ENCODE peak calls at places on chromosome 20, in four cellular contexts. M is mesenchymal stem cell, A is HCT116, H is PC-3. T is an unnamed sample.

GRCh38 chr20:23152308-23152892 is 66.3 kb upstream of the CD93 start:
- DNase-seq in H (no peak), A (no peak), M (peak; percentile 97), T (no peak)

GRCh38 chr20:10414982-10415650 is 18.9 kb downstream of the MKKS start:
- DNase-seq in M (no peak), H (peak; percentile 83), A (no peak), T (peak; percentile 62)

GRCh38 chr20:15639839-15640238 is 933.4 kb downstream of the KIF16B start:
- DNase-seq in H (no peak), M (no peak), A (no peak), T (no peak)

GRCh38 chr20:31835554-31835953 is 9.8 kb downstream of the FOXS1 start:
- DNase-seq in M (no peak), H (no peak), A (no peak), T (no peak)

GRCh38 chr20:36717657-36718056 is 28.2 kb downstream of the NDRG3 start:
- DNase-seq in H (peak; percentile 50), A (no peak), M (peak; percentile 6), T (no peak)

GRCh38 chr20:38181207-38181693 is 16.2 kb upstream of the TGM2 start:
- DNase-seq in M (no peak), H (peak; percentile 36), A (no peak), T (no peak)

GRCh38 chr20:8721098-8721497 is 347.8 kb upstream of the PLCB4 start:
- DNase-seq in A (peak; percentile 18), H (peak; percentile 74), M (peak; percentile 62), T (no peak)

GRCh38 chr20:46401478-46401860 is 4.9 kb downstream of the ELMO2 start:
- DNase-seq in M (peak; percentile 57), H (no peak), A (no peak), T (no peak)

GRCh38 chr20:32484221-32485125 is 100.7 kb downstream of the NOL4L start:
- DNase-seq in M (peak; percentile 61), A (no peak), H (peak; percentile 19), T (no peak)

GRCh38 chr20:53023717-53024116 is 51.6 kb downstream of the TSHZ2 start:
- DNase-seq in A (no peak), H (no peak), M (peak; percentile 38), T (no peak)

GRCh38 chr20:22160254-22160653 is 424.1 kb downstream of the FOXA2 start:
- DNase-seq in H (no peak), A (no peak), M (no peak), T (no peak)

GRCh38 chr20:22974354-22974753 is 60.8 kb upstream of the SSTR4 start:
- DNase-seq in M (peak; percentile 21), A (peak; percentile 18), H (peak; percentile 48), T (no peak)

GRCh38 chr20:10671221-10671849 is 2.5 kb downstream of the JAG1 start:
- DNase-seq in A (no peak), M (peak; percentile 92), H (peak; percentile 95), T (peak; percentile 82)

GRCh38 chr20:9179193-9179802 is 110.4 kb downstream of the PLCB4 start:
- DNase-seq in H (peak; percentile 65), A (no peak), M (peak; percentile 43), T (no peak)

DNA sequence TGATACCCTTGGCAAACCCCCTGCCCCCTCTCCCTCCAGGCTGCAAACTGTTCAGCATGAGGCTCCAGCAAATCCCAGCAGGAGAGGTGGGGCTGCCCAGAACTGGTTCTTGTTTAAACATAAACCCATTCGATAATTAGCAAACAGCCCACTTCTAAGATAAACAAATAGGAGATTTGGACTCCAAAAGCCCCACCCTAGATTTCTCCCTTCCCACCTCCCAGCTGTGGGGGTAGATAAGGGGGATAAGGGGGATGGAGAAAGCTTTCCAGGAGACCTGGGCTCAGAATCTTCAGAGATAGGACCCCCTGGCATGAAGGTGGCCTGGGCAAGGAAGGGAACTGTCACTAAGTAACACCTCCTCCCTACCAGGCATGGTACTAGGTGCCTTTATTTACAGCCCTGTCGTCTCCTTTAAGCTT is 4.8 kb downstream of the SDC4 start:
- DNase-seq in M (no peak), A (no peak), H (peak; percentile 71), T (no peak)
- H3K4me1 ChIP-seq in M (peaks cover 61% of the 10 kb centered on the region), A (peaks cover 94% of the 10 kb centered on the region), H (peaks cover 86% of the 10 kb centered on the region), T (peaks cover 84% of the 10 kb centered on the region)

GRCh38 chr20:18079756-18080353 is 22.1 kb upstream of the OVOL2 start:
- DNase-seq in H (no peak), A (no peak), M (no peak), T (no peak)
- H3K9ac ChIP-seq in H (no peak overlapping the region), A (no peak overlapping the region), M (no peak overlapping the region), T (no peak overlapping the region)

GRCh38 chr20:48759631-48760245 is 68.1 kb downstream of the PREX1 start:
- DNase-seq in H (no peak), A (no peak), M (no peak), T (no peak)

GRCh38 chr20:48761023-48761785 is 66.6 kb downstream of the PREX1 start:
- DNase-seq in A (no peak), H (no peak), M (no peak), T (no peak)

GRCh38 chr20:48763183-48764030 is 64.4 kb downstream of the PREX1 start:
- DNase-seq in A (no peak), H (no peak), M (no peak), T (no peak)

GRCh38 chr20:48760403-48760889 is 67.4 kb downstream of the PREX1 start:
- DNase-seq in M (no peak), A (no peak), H (peak; percentile 86), T (no peak)

GRCh38 chr20:48761914-48762313 is 65.9 kb downstream of the PREX1 start:
- DNase-seq in A (no peak), H (no peak), M (no peak), T (no peak)
- H3K4me1 ChIP-seq in A (peaks cover 7% of the 10 kb centered on the region), H (peaks cover 17% of the 10 kb centered on the region), M (peaks cover 11% of the 10 kb centered on the region), T (no peaks in the 10 kb centered on the region)

GRCh38 chr20:62800314-62801259 is 4.0 kb upstream of the OGFR start:
- DNase-seq in H (no peak), A (no peak), M (no peak), T (no peak)

GRCh38 chr20:62799459-62799858 is 3.2 kb downstream of the MRGBP start:
- DNase-seq in A (no peak), M (no peak), H (no peak), T (no peak)

GRCh38 chr20:62799036-62799435 is 2.8 kb downstream of the MRGBP start:
- DNase-seq in M (no peak), H (no peak), A (no peak), T (no peak)

GRCh38 chr20:62801284-62802010 is 3.2 kb upstream of the OGFR start:
- DNase-seq in H (no peak), A (no peak), M (no peak), T (no peak)

DNA sequence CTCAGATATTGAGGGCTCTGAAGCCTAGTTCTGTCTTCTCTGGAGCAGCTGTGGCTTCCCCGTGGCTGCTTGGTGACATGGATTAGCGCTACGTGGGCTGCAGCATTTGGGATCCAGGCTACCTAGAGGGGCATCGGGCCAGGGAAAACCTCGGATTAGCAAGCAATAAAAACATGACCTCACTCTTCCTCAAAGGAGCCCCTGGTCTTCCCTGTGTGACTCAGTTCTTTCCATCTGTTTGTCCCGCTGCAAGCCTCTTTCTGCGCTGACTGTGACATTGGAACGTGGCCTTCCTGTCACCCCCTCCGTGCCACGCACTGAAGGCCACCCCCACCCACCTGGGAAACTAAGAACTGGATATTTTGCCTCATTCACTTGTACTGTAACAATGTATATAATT is 3.6 kb downstream of the MRGBP start:
- DNase-seq in M (no peak), A (no peak), H (peak; percentile 42), T (no peak)
- H3K9ac ChIP-seq in M (no peak overlapping the region), A (no peak overlapping the region), H (no peak overlapping the region), T (no peak overlapping the region)

GRCh38 chr20:41006936-41007871 is 21.4 kb upstream of the TOP1 start:
- DNase-seq in A (no peak), H (no peak), M (peak; percentile 59), T (no peak)

GRCh38 chr20:41011551-41012067 is 17.0 kb upstream of the TOP1 start:
- DNase-seq in H (no peak), A (no peak), M (no peak), T (no peak)

GRCh38 chr20:41006126-41006935 is 22.3 kb upstream of the TOP1 start:
- DNase-seq in M (no peak), H (no peak), A (no peak), T (no peak)

GRCh38 chr20:41005361-41005729 is 23.3 kb upstream of the TOP1 start:
- DNase-seq in M (peak; percentile 98), H (peak; percentile 99), A (peak; percentile 74), T (peak; percentile 62)

GRCh38 chr20:41009960-41010359 is 18.7 kb upstream of the TOP1 start:
- DNase-seq in M (peak; percentile 39), A (no peak), H (no peak), T (no peak)
- H3K4me1 ChIP-seq in M (peaks cover 26% of the 10 kb centered on the region), A (peaks cover 89% of the 10 kb centered on the region), H (peaks cover 38% of the 10 kb centered on the region), T (peaks cover 36% of the 10 kb centered on the region)

GRCh38 chr20:57415791-57416190 is 24.6 kb downstream of the RBM38 start:
- DNase-seq in M (no peak), A (no peak), H (no peak), T (no peak)
- H3K9ac ChIP-seq in M (no peak overlapping the region), A (no peak overlapping the region), H (no peak overlapping the region), T (no peak overlapping the region)

GRCh38 chr20:17875981-17876385 is 92.6 kb downstream of the SNX5 start:
- DNase-seq in A (no peak), M (no peak), H (no peak), T (no peak)

GRCh38 chr20:17881741-17882064 is 86.9 kb downstream of the SNX5 start:
- DNase-seq in H (no peak), M (no peak), A (no peak), T (no peak)

GRCh38 chr20:17875106-17875980 is 93.3 kb downstream of the SNX5 start:
- DNase-seq in M (no peak), A (no peak), H (peak; percentile 71), T (no peak)

GRCh38 chr20:17878912-17879602 is 89.5 kb downstream of the SNX5 start:
- DNase-seq in H (no peak), A (no peak), M (no peak), T (no peak)

DNA sequence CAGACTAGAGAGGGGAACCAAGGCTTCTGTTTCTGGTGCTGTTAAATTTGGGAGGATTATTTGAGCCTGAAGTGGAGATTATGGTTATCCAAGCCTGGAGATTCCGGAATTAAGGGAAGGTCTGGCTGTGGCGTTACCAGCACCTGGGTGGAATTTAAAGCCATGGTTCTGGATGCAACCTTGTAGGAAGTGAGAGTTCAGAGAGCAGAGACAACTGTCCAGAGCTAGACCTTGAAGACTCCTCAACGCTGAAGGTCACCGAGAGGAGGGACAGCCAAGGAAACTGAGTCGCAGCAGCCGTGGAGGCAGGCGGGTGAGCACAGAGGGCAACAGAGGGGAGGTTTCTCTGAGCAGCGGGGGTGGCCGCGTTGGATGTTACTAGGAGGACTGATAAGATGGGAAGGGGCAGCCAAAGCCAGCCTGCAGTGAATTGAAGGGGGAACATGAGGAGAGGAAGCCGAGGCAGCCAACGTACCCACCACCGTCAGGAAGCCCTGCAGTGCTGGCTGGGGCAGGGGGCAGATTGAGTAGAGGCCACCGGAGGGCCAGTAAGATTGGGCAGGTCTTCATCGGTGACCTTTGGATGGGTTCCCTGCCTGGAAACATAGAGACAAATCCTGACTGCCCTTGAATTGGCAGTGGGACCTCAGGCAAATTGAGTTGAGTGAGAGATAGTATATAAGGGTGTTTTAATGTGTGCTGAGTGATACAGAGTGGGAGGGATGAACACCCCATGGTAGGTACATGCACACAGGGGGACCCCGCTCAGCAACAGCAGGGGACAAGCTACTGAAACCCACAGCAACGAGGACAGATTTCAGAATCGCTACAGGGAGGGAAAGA is 90.3 kb downstream of the SNX5 start:
- DNase-seq in A (no peak), M (no peak), H (no peak), T (no peak)
- H3K4me1 ChIP-seq in A (peaks cover 25% of the 10 kb centered on the region), M (peaks cover 9% of the 10 kb centered on the region), H (peaks cover 17% of the 10 kb centered on the region), T (no peaks in the 10 kb centered on the region)

GRCh38 chr20:17896247-17896723 is 72.3 kb downstream of the SNX5 start:
- DNase-seq in M (peak; percentile 20), H (peak; percentile 16), A (no peak), T (no peak)
- H3K9ac ChIP-seq in M (peak overlapping the region; percentile 88), H (no peak overlapping the region), A (no peak overlapping the region), T (no peak overlapping the region)